ENCODE peak calls at places on chromosomes 1 and 21, in six cellular contexts. Y is H1, R is HL-60, A is GM12878, E is SK-N-SH, Z is HepG2. N is an unnamed sample.

GRCh38 chr1:45512641-45513054 is 9.0 kb downstream of the PRDX1 start:
- DNase-seq in Y (no peak), R (peak; percentile 62), A (no peak), E (peak; percentile 66), Z (peak; percentile 76), N (peak; percentile 64)

GRCh38 chr1:94237291-94238226 is at the start of gene ARHGAP29:
- DNase-seq in Y (no peak), R (peak; percentile 20), A (no peak), E (peak; percentile 96), Z (peak; percentile 74), N (peak; percentile 76)

GRCh38 chr1:39877231-39877778 is 6.0 kb downstream of the TRIT1 start:
- DNase-seq in Y (no peak), R (no peak), A (no peak), E (no peak), Z (no peak), N (no peak)

GRCh38 chr1:237470712-237471310 is 419.9 kb downstream of the ZP4 start:
- DNase-seq in Y (no peak), R (no peak), A (no peak), E (no peak), Z (no peak), N (no peak)

GRCh38 chr21:42061866-42062542 is 9.1 kb upstream of the UMODL1 start:
- DNase-seq in Y (no peak), R (peak; percentile 26), A (no peak), E (no peak), Z (no peak), N (no peak)

GRCh38 chr1:2438038-2438437 is 25.7 kb upstream of the PEX10 start:
- DNase-seq in Y (no peak), R (no peak), A (no peak), E (no peak), Z (no peak), N (no peak)

GRCh38 chr1:158864595-158864994 is 33.4 kb downstream of the MNDA start:
- DNase-seq in Y (peak; percentile 15), R (no peak), A (no peak), E (no peak), Z (no peak), N (no peak)

GRCh38 chr1:45827256-45827655 is 23.8 kb downstream of the MAST2 start:
- DNase-seq in Y (no peak), R (no peak), A (no peak), E (no peak), Z (no peak), N (no peak)

GRCh38 chr1:93670141-93670540 is 11.5 kb downstream of the BCAR3 start:
- DNase-seq in Y (no peak), R (no peak), A (no peak), E (no peak), Z (no peak), N (no peak)

GRCh38 chr1:200075522-200075921 is 48.0 kb downstream of the NR5A2 start:
- DNase-seq in Y (no peak), R (no peak), A (no peak), E (no peak), Z (no peak), N (no peak)

GRCh38 chr1:224502459-224503160 is 68.0 kb upstream of the WDR26 start:
- DNase-seq in Y (no peak), R (peak; percentile 49), A (no peak), E (peak; percentile 41), Z (no peak), N (peak; percentile 39)

GRCh38 chr1:67270569-67270968 is 37.1 kb upstream of the IL12RB2 start:
- DNase-seq in Y (no peak), R (no peak), A (no peak), E (no peak), Z (no peak), N (no peak)

GRCh38 chr1:15799004-15799867 is 8.2 kb downstream of the UQCRHL start:
- DNase-seq in Y (no peak), R (no peak), A (no peak), E (no peak), Z (peak; percentile 61), N (peak; percentile 32)

GRCh38 chr1:100834779-100835645 is 59.6 kb downstream of the EXTL2 start:
- DNase-seq in Y (no peak), R (peak; percentile 49), A (no peak), E (peak; percentile 7), Z (peak; percentile 25), N (peak; percentile 37)

GRCh38 chr1:100832676-100833469 is 61.8 kb downstream of the EXTL2 start:
- DNase-seq in Y (no peak), R (no peak), A (no peak), E (no peak), Z (no peak), N (no peak)

GRCh38 chr1:100835866-100836842 is 58.5 kb downstream of the EXTL2 start:
- DNase-seq in Y (no peak), R (no peak), A (no peak), E (no peak), Z (no peak), N (no peak)
- TF ChIP-seq GABPA in Y (no peak), R (no peak), A (no peak), E (no peak), Z (no peak), N (no peak)

GRCh38 chr1:167936068-167936929 is at the start of gene DCAF6:
- DNase-seq in Y (peak; percentile 98), R (peak; percentile 97), A (peak; percentile 98), E (peak; percentile 97), Z (peak; percentile 97), N (peak; percentile 98)
- TF ChIP-seq GABPA in Y (no peak), R (no peak), A (no peak), E (peak; percentile 56), Z (peak; percentile 76), N (peak; percentile 76)

DNA sequence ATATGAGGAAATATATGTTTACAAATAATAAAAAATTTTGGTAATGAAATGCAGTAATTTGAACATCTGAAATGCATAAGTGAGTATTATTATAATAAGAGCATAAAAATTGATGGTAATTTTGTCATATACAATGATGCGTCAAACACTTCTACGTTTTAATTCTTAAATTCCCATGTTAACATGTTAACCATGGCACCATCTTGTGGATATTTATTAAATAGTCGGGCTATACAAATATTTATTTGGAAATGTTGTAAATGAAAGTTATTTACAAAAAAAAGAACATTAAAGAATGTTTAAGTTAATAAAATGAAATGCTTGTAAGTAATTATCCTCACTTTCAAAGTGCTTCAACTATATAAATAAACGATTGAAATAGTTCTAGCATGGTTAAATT is 57.2 kb upstream of the C1orf185 start:
- DNase-seq in Y (no peak), R (no peak), A (no peak), E (peak; percentile 20), Z (no peak), N (no peak)
- TF ChIP-seq GABPA in Y (no peak), R (no peak), A (no peak), E (no peak), Z (no peak), N (no peak)

GRCh38 chr1:182752077-182752826 is 37.3 kb upstream of the NPL start:
- DNase-seq in Y (no peak), R (no peak), A (no peak), E (no peak), Z (no peak), N (no peak)
- TF ChIP-seq GABPA in Y (no peak), R (no peak), A (no peak), E (no peak), Z (no peak), N (no peak)

DNA sequence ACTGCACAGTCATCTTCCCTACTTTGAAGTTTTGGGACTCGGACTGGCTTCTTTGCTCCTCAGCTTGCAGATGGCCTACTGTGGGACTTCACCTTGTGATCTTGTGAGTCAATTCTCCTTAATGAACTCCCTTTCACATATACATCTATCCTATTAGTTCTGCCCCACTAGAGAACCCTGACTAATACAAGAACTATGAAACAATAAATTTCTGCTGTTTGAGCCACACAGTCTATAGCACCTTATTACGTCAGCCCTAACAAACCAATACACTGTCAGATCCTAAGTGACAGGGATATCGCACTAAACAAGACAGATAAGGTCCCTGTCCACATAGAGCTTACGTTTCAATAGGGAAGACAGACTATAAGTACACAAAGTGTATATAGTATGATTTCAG is 120.1 kb downstream of the PLPP3 start:
- DNase-seq in Y (no peak), R (no peak), A (no peak), E (no peak), Z (no peak), N (no peak)
- TF ChIP-seq GABPA in Y (no peak), R (no peak), A (no peak), E (no peak), Z (no peak), N (no peak)

GRCh38 chr21:28949318-28949717 is 43.4 kb downstream of the LTN1 start:
- DNase-seq in Y (no peak), R (no peak), A (no peak), E (no peak), Z (no peak), N (no peak)

GRCh38 chr21:28953247-28953646 is 39.4 kb downstream of the LTN1 start:
- DNase-seq in Y (no peak), R (no peak), A (peak; percentile 17), E (no peak), Z (no peak), N (no peak)

DNA sequence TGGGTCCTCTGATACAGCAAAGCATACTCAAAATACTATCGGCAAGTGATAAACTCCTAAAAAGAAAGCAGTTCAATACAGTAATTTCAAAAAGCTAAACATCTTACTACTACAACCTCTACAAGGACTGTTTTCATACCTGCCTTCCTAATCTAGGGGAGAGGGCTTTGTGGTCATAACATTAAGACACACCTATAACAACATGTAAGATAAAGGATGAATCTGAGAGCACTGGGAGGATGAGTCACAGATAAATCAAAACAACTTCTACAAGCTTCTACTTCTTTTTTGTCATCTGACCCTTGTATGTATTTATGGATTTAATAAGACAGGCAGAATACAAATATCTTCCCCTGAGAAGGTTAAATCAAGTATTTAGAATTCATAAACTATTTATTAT is 40.0 kb downstream of the LTN1 start:
- DNase-seq in Y (no peak), R (no peak), A (no peak), E (no peak), Z (no peak), N (no peak)
- TF ChIP-seq GABPA in Y (no peak), R (no peak), A (no peak), E (no peak), Z (no peak), N (no peak)

GRCh38 chr1:8941906-8942305 is 3.8 kb upstream of the CA6 start:
- DNase-seq in Y (no peak), R (no peak), A (no peak), E (no peak), Z (peak; percentile 72), N (no peak)
- TF ChIP-seq GABPA in Y (no peak), R (no peak), A (no peak), E (no peak), Z (no peak), N (no peak)

GRCh38 chr1:38029081-38029681 is 16.6 kb downstream of the UTP11 start:
- DNase-seq in Y (no peak), R (no peak), A (no peak), E (peak; percentile 87), Z (no peak), N (peak; percentile 57)

GRCh38 chr1:38028105-38028591 is 15.6 kb downstream of the UTP11 start:
- DNase-seq in Y (no peak), R (no peak), A (peak; percentile 95), E (no peak), Z (no peak), N (no peak)

GRCh38 chr1:38028671-38029070 is 16.1 kb downstream of the UTP11 start:
- DNase-seq in Y (no peak), R (no peak), A (no peak), E (peak; percentile 61), Z (no peak), N (no peak)

GRCh38 chr1:38026592-38027200 is 14.2 kb downstream of the UTP11 start:
- DNase-seq in Y (no peak), R (no peak), A (no peak), E (no peak), Z (no peak), N (peak; percentile 65)

GRCh38 chr1:38027201-38028104 is 14.9 kb downstream of the UTP11 start:
- DNase-seq in Y (no peak), R (no peak), A (no peak), E (no peak), Z (no peak), N (no peak)
- TF ChIP-seq GABPA in Y (no peak), R (no peak), A (no peak), E (no peak), Z (no peak), N (no peak)

N was measured in K562.